ENCODE peak calls at places on chromosome 11, in four cellular contexts. R is left lung, Z is NCI-H345, J is HCT116. U is an unnamed sample.

GRCh38 chr11:103903621-103904323 is 132.7 kb upstream of the DDI1 start:
- DNase-seq in Z (peak; percentile 3), J (no peak), R (no peak), U (no peak)

GRCh38 chr11:20483931-20484330 is 96.4 kb downstream of the PRMT3 start:
- DNase-seq in Z (no peak), J (no peak), R (no peak), U (no peak)

GRCh38 chr11:94493146-94493442 is 550 bp downstream of the MRE11 start:
- DNase-seq in R (no peak), J (no peak), Z (no peak), U (no peak)

GRCh38 chr11:44971185-44971584 is 20.5 kb upstream of the TP53I11 start:
- DNase-seq in R (no peak), Z (no peak), J (no peak), U (no peak)

GRCh38 chr11:18890615-18891014 is 48.6 kb downstream of the MRGPRX1 start:
- DNase-seq in R (no peak), J (no peak), Z (no peak), U (no peak)

GRCh38 chr11:128580612-128581011 is 6.7 kb downstream of the ETS1 start:
- DNase-seq in Z (no peak), J (no peak), R (no peak), U (no peak)

GRCh38 chr11:128039140-128040021 is 548.0 kb downstream of the ETS1 start:
- DNase-seq in J (no peak), Z (no peak), R (peak; percentile 76), U (peak; percentile 77)

GRCh38 chr11:129589190-129589589 is 213.5 kb downstream of the BARX2 start:
- DNase-seq in J (no peak), Z (no peak), R (no peak), U (no peak)

GRCh38 chr11:11842426-11843008 is 745 bp downstream of the USP47 start:
- DNase-seq in Z (peak; percentile 65), R (peak; percentile 64), J (peak; percentile 53), U (peak; percentile 28)

GRCh38 chr11:49442669-49443068 is 234.3 kb upstream of the FOLH1 start:
- DNase-seq in J (no peak), Z (no peak), R (no peak), U (no peak)

GRCh38 chr11:63670077-63670737 is 969 bp downstream of the ATL3 start:
- DNase-seq in J (no peak), Z (no peak), R (no peak), U (no peak)

GRCh38 chr11:126914941-126915340 is 85.6 kb downstream of the KIRREL3 start:
- DNase-seq in J (no peak), Z (no peak), R (no peak), U (no peak)

GRCh38 chr11:112949781-112950575 is 11.2 kb upstream of the NCAM1 start:
- DNase-seq in Z (no peak), J (no peak), R (no peak), U (no peak)

GRCh38 chr11:118241191-118242098 is 10.7 kb downstream of the MPZL3 start:
- DNase-seq in J (peak; percentile 95), Z (no peak), R (no peak), U (peak; percentile 2)

GRCh38 chr11:33256031-33256807 is 962 bp upstream of the HIPK3 start:
- DNase-seq in R (no peak), J (no peak), Z (no peak), U (no peak)